ENCODE peak calls at places on chromosomes 12 and 14, in six cellular contexts. V is GM12878, Q is HepG2, E is SK-N-SH, F is H1, C is K562. R is an unnamed sample.

GRCh38 chr12:94938583-94938982 is 64.9 kb downstream of the NDUFA12 start:
- DNase-seq in V (no peak), Q (no peak), E (no peak), F (no peak), C (no peak), R (peak)

GRCh38 chr12:28121899-28122655 is 68.2 kb upstream of the CCDC91 start:
- DNase-seq in V (no peak), Q (no peak), E (no peak), F (no peak), C (no peak), R (no peak)

GRCh38 chr14:71701990-71702389 is 230.2 kb upstream of the RGS6 start:
- DNase-seq in V (no peak), Q (no peak), E (no peak), F (no peak), C (no peak), R (no peak)

GRCh38 chr12:124754949-124755800 is 108.5 kb downstream of the SCARB1 start:
- DNase-seq in V (no peak), Q (no peak), E (peak), F (no peak), C (no peak), R (peak)

GRCh38 chr14:72638021-72638420 is 255.9 kb downstream of the DPF3 start:
- DNase-seq in V (no peak), Q (no peak), E (no peak), F (no peak), C (no peak), R (no peak)

GRCh38 chr12:122368361-122369073 is 54.0 kb downstream of the CLIP1 start:
- DNase-seq in V (no peak), Q (no peak), E (no peak), F (no peak), C (peak), R (no peak)

GRCh38 chr14:105491366-105492006 is 440 bp downstream of the TEDC1 start:
- DNase-seq in V (peak), Q (peak), E (peak), F (peak), C (peak), R (peak)

GRCh38 chr14:101834387-101835165 is 73.1 kb downstream of the PPP2R5C start:
- DNase-seq in V (no peak), Q (no peak), E (no peak), F (no peak), C (no peak), R (no peak)

GRCh38 chr12:39412210-39412609 is 30.7 kb downstream of the KIF21A start:
- DNase-seq in V (no peak), Q (no peak), E (no peak), F (no peak), C (no peak), R (no peak)

GRCh38 chr12:79927772-79928474 is 7.0 kb downstream of the PPP1R12A start:
- DNase-seq in V (peak), Q (no peak), E (no peak), F (no peak), C (peak), R (peak)

GRCh38 chr14:39050389-39050788 is 52.6 kb downstream of the SEC23A start:
- DNase-seq in V (no peak), Q (no peak), E (no peak), F (no peak), C (no peak), R (no peak)

GRCh38 chr14:61331992-61332657 is 10.7 kb downstream of the PRKCH start:
- DNase-seq in V (no peak), Q (no peak), E (no peak), F (no peak), C (no peak), R (no peak)
- TF ChIP-seq GABPA in V (no peak), Q (no peak), E (no peak), F (no peak), C (no peak), R (no peak)

DNA sequence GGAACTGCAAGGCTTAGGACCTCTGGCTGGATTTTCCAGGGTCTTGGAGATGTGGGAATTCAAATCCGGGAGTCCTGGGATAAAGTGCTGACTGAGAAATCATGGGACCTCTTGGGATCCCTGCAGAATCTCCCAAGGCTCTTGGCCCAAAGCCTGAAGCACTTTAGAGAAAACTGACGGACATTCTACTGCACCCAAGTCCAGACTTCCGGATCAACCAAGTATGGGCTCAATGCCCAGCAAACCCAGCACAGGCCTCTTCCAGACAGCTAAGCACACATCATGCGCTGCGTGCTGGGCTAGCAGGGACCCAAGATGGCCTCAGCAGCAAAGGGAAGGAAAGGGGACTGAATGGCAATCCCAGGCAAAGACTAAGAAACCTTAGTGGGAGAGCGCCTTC is 85.0 kb downstream of the ACTN1 start:
- DNase-seq in V (no peak), Q (no peak), E (no peak), F (no peak), C (no peak), R (no peak)
- TF ChIP-seq POLR2AphosphoS5 in V (no peak), Q (no peak), E (no peak), F (no peak), C (no peak), R (no peak)

GRCh38 chr12:12877789-12878455 is 13.4 kb upstream of the GPRC5A start:
- DNase-seq in V (no peak), Q (no peak), E (peak), F (no peak), C (no peak), R (no peak)
- TF ChIP-seq GABPA in V (no peak), Q (no peak), E (no peak), F (no peak), C (no peak), R (no peak)

DNA sequence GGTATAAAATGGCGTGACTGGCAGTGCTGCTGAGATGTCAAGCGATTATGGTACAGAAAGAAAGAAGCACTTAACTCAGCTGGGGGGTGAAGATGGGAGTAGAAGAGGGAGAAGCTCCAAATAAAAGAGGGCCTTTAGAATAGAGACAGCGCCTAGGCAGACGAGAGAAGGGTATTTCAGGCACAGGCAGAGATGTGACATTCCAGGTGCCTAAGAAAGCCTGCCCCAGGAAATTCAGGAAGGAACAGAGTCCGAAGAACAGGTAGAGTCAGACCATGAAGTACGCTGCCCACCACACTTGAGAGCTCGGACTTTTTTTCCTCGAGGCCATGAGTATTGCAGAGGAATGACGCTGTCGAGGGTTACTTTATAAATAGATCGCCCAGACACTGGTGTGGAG is 170.9 kb upstream of the ATF7IP start:
- DNase-seq in V (no peak), Q (no peak), E (no peak), F (no peak), C (no peak), R (no peak)
- TF ChIP-seq POLR2AphosphoS5 in V (no peak), Q (no peak), E (no peak), F (no peak), C (no peak), R (no peak)

DNA sequence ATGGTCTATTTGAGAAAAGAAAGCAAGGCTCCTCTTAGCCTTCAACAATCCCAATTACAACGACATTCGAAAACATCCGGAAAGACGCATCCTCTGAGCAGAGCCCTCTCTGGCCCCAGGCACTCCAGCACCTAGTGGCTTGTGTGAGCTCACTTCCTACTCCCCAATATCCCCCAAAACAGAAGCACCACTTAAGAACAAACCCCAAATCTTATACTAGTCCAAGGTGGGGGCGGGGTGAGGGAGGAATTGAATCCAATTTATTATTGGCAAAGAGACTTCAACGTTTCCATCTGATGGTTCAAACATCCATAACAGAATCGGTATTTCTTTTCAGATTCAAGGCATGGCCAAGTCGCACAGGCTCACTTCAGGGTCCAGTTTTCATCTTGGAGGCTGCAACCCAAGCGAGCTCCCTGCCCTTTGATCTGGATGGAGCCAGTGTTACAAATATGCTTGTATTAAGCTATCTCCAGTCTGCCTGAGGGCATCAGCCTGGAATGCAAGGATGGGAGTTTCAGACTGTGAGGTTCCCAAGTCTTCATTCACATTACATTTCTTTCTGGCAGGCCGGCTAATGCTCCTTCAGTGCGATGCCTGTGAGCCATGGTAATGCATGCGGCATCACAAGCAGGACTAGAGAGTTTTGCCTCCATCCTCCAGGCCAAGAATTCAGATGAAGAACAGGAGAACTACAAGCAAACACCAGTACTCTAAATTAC is 132.5 kb upstream of the FOXN3 start:
- DNase-seq in V (no peak), Q (no peak), E (no peak), F (no peak), C (no peak), R (no peak)
- TF ChIP-seq GABPA in V (no peak), Q (no peak), E (no peak), F (no peak), C (no peak), R (no peak)

DNA sequence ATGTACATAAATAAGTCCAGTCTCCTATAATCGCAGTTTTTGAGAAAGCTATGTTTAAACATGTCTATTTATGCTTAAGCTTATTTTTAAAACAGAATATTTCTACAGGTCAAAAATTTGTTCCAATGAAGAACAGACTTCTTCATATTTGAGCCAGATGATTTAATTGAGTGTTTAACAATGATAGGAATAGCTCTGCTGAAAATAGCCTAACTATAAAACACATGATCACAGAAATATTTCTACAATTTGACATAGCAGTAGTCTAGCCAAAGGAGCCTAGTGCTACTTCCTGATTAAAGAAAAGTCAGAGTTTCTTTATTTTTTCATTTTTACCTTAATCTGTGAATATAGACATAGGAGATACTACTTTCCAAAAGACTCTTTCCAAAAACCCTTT is 29.4 kb downstream of the DCP1B start:
- DNase-seq in V (no peak), Q (no peak), E (no peak), F (no peak), C (no peak), R (no peak)
- TF ChIP-seq POLR2AphosphoS5 in V (no peak), Q (no peak), E (no peak), F (no peak), C (no peak), R (no peak)

DNA sequence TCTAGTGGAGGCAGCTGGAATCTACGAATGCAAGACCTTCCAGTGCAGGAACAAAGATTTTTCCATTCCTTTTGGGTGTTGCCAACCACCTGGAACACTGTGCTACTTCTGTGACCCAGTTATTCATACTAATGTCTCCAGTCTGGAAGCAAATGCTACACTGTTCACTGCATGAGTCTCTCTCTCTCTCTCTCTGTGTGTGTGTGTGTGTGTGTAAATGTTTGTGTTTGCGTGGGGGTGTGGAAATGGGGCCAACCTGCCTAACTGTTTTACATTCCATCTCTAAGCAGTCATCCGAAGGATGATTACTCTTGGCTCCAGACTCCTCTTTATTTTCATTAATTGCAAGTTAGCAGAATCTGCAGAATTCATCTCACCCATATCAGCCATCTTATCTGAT is 29.9 kb upstream of the YBX3 start:
- DNase-seq in V (no peak), Q (no peak), E (no peak), F (no peak), C (no peak), R (no peak)
- TF ChIP-seq GABPA in V (no peak), Q (no peak), E (no peak), F (no peak), C (no peak), R (no peak)

DNA sequence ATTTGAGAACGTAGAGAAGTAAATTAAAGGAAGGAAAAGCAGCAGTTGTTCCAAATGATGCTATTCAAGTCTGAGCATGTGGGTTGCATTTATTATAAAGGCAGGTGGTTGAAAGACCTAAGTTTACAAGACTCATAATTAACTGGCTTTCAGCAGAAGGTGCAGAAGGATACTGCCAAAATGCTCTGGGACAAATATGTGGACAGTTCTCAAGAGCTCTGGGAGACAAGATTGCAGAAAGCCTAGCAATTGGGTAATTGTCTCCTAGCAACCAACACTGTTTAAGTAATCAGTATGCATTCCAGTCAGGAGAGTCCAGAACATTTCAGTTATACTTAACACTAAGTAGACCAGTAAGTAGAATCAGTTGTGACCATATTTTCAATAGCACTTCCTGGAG is 131.5 kb downstream of the GPR135 start:
- DNase-seq in V (no peak), Q (peak), E (no peak), F (no peak), C (no peak), R (peak)
- TF ChIP-seq POLR2AphosphoS5 in V (no peak), Q (no peak), E (no peak), F (no peak), C (no peak), R (no peak)

GRCh38 chr12:96327346-96327745 is 72.9 kb downstream of the CDK17 start:
- DNase-seq in V (peak), Q (no peak), E (no peak), F (no peak), C (no peak), R (no peak)

GRCh38 chr12:96326628-96327227 is 73.5 kb downstream of the CDK17 start:
- DNase-seq in V (no peak), Q (no peak), E (no peak), F (no peak), C (no peak), R (no peak)

GRCh38 chr12:96329545-96329944 is 70.7 kb downstream of the CDK17 start:
- DNase-seq in V (no peak), Q (no peak), E (no peak), F (no peak), C (peak), R (no peak)

GRCh38 chr12:96327889-96328288 is 72.3 kb downstream of the CDK17 start:
- DNase-seq in V (no peak), Q (no peak), E (no peak), F (no peak), C (no peak), R (no peak)

GRCh38 chr12:96329018-96329417 is 71.2 kb downstream of the CDK17 start:
- DNase-seq in V (no peak), Q (no peak), E (no peak), F (no peak), C (no peak), R (no peak)
- TF ChIP-seq GABPA in V (no peak), Q (no peak), E (no peak), F (no peak), C (no peak), R (no peak)

R was measured in HL-60.